ENCODE peak calls at places on chromosomes 7 and 10, in seven cellular contexts. K is right atrium auricular region, M is body of pancreas, X is lower lobe of right lung, A is ascending aorta, S is foreskin fibroblast, Q is Peyer's patch. D is an unnamed sample.

GRCh38 chr7:81499262-81500116 is 270.4 kb downstream of the HGF start:
- DNase-seq in M (peak), A (no peak), K (no peak), X (no peak), Q (no peak), S (peak), D (peak)

GRCh38 chr10:64658528-64658927 is 1137.3 kb downstream of the REEP3 start:
- DNase-seq in K (no peak), A (no peak), Q (no peak), X (no peak), M (no peak), S (no peak), D (no peak)

GRCh38 chr10:30762620-30763019 is 133.1 kb upstream of the LYZL2 start:
- DNase-seq in K (no peak), S (no peak), X (no peak), Q (no peak), M (no peak), A (no peak), D (no peak)

GRCh38 chr7:135946289-135947055 is 30.7 kb downstream of the MTPN start:
- DNase-seq in A (no peak), Q (no peak), S (no peak), K (no peak), M (no peak), X (no peak), D (no peak)

GRCh38 chr7:16051561-16052280 is 365.2 kb upstream of the MEOX2 start:
- DNase-seq in X (no peak), K (no peak), M (no peak), A (no peak), S (peak), Q (no peak), D (no peak)

GRCh38 chr10:130371686-130372085 is 235.5 kb downstream of the GLRX3 start:
- DNase-seq in A (no peak), X (no peak), M (no peak), S (no peak), Q (no peak), K (no peak), D (no peak)

GRCh38 chr7:128124786-128125185 is 93.5 kb upstream of the LRRC4 start:
- DNase-seq in S (no peak), A (no peak), X (no peak), M (no peak), Q (no peak), K (no peak), D (no peak)

GRCh38 chr7:142542938-142543337 is 206.3 kb upstream of the PRSS1 start:
- DNase-seq in M (no peak), A (no peak), K (no peak), Q (no peak), X (no peak), S (peak), D (no peak)

GRCh38 chr10:105952153-105952552 is 1212.4 kb downstream of the SORCS1 start:
- DNase-seq in Q (no peak), S (peak), X (peak), A (no peak), M (peak), K (no peak), D (no peak)

GRCh38 chr7:24502135-24502488 is 71.1 kb upstream of the PALS2 start:
- DNase-seq in K (no peak), Q (no peak), A (no peak), S (peak), X (no peak), M (no peak), D (no peak)

GRCh38 chr10:12690525-12691139 is 310.9 kb downstream of the CCDC3 start:
- DNase-seq in A (no peak), X (no peak), Q (no peak), K (no peak), M (no peak), S (no peak), D (no peak)

GRCh38 chr7:69597278-69598076 is 798 bp upstream of the AUTS2 start:
- DNase-seq in X (peak), K (peak), Q (peak), A (no peak), M (peak), S (peak), D (no peak)

GRCh38 chr10:34816067-34817002 is 1.2 kb upstream of the PARD3 start:
- DNase-seq in Q (no peak), X (no peak), A (no peak), M (no peak), K (no peak), S (peak), D (no peak)

GRCh38 chr10:60123668-60124067 is 217.3 kb upstream of the CCDC6 start:
- DNase-seq in S (peak), Q (no peak), A (no peak), X (no peak), M (no peak), K (no peak), D (no peak)
- H3K4me3 ChIP-seq in S (no peak), Q (no peak), A (no peak), X (no peak), M (no peak), K (no peak), D (no peak)

GRCh38 chr10:92142512-92142911 is 148.4 kb downstream of the CPEB3 start:
- DNase-seq in K (no peak), S (no peak), M (no peak), A (no peak), X (no peak), Q (no peak), D (no peak)
- TF ChIP-seq CTCF in K (no peak), S (no peak), M (no peak), A (no peak), X (no peak), Q (no peak), D (no peak)

GRCh38 chr7:2062648-2063047 is 170.1 kb downstream of the MAD1L1 start:
- DNase-seq in S (no peak), K (no peak), X (no peak), Q (no peak), M (no peak), A (no peak), D (no peak)

GRCh38 chr7:2055956-2056355 is 176.8 kb downstream of the MAD1L1 start:
- DNase-seq in M (no peak), A (no peak), K (no peak), X (no peak), S (no peak), Q (no peak), D (no peak)

GRCh38 chr7:2060701-2061100 is 172.0 kb downstream of the MAD1L1 start:
- DNase-seq in A (no peak), S (no peak), M (no peak), K (no peak), Q (no peak), X (no peak), D (no peak)

GRCh38 chr7:2063562-2064360 is 169.0 kb downstream of the MAD1L1 start:
- DNase-seq in Q (no peak), K (no peak), M (no peak), X (peak), S (peak), A (no peak), D (no peak)

GRCh38 chr7:2059964-2060700 is 172.6 kb downstream of the MAD1L1 start:
- DNase-seq in K (no peak), M (no peak), S (no peak), A (no peak), Q (no peak), X (no peak), D (no peak)
- H3K4me3 ChIP-seq in K (no peak), M (no peak), S (no peak), A (no peak), Q (no peak), X (no peak), D (no peak)

DNA sequence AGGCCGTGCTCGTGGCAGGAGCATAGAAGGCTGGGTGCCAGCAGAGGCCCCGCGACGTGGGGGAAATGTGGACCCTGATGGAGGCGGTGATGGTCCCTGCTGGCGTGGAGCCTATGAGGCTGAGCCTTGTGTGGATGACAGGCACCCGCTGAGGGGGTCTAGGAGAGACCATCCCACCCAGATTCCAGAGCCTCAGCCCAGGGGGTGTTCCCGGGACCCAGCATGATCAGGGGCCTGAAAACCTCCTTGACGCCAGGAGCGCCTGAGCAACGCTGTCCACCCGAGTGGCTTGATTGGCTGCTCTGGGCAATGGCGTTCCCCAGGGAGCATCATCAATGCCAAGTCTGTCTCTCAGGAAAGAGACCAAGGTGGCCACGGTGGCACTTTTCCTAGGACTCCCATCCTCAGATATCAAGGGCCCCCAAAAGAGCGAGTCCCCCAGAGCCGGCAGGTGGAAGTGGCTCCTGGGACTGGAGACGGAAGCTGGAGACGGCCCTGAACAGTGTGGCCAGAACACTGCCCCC is 61.1 kb downstream of the PWWP2B start:
- DNase-seq in S (no peak), K (no peak), X (no peak), A (no peak), Q (no peak), M (no peak), D (no peak)
- TF ChIP-seq CTCF in S (no peak), K (no peak), X (no peak), A (no peak), Q (no peak), M (no peak), D (no peak)

DNA sequence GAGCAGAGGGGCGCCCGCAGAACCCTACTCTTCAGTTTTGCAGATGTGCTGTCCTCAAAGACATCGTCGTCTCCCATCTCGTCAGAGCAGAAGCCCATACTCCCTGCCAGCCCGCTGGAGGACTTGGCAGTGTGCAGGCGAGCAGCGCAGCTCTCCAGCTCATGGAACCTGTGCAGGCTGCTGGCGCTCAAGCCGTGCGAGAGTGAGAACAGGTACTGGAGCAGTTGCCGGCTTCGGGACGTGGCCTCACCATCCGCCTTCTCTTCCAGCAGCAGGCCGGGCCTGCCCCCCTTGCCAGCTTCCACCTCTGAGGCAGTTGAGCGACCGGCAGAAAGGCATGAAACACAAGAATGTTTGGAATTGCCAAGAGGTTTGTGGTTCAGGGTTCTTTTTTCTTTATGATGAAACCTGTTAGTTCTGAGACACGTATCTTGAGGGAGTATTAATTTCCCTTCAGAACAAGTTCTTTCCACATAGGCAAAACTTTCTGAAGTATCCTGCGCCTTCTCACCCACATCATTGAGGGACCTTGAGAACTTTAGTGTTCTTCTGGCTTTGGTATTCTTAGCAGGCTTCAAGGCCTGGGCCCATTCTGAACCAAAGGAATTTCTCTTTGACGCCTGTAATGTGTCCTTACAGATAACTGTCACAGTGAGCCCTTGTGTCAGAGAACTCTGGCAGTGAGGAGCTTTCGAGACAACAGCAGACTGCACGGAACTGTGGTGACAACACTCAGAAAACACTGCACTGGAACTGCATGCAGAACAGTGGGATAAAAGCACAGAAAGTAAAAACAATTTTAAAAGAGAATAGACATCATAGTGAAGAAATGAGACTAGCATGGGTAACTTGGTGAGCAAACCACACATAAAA is 89.5 kb downstream of the ALOX5 start:
- DNase-seq in A (no peak), K (no peak), M (no peak), Q (no peak), S (no peak), X (peak), D (no peak)
- H3K4me3 ChIP-seq in A (no peak), K (no peak), M (no peak), Q (no peak), S (no peak), X (no peak), D (no peak)

GRCh38 chr10:11411926-11412545 is 199.4 kb downstream of the USP6NL start:
- DNase-seq in M (no peak), K (no peak), Q (no peak), A (no peak), S (no peak), X (no peak), D (no peak)
- TF ChIP-seq CTCF in M (no peak), K (no peak), Q (no peak), A (no peak), S (no peak), X (no peak), D (no peak)

DNA sequence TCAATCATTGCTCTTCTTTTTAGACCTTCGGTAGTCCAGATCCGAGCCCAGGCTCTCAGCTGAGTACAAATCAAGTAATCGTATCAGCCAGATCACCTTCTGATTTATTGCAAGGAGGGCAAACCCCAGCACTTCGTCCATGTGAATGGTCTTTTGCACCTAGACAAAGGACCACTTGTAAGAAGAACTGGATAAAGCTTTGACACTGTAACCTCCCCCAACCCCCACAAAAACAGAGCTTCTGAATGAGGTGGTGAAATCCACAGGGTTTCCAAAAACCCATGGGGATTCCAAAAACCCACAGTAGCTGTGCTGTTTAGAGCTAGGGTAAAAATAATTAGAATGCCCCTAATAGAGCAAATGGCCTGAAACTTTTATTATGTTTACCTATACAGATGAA is 148.8 kb upstream of the ODAD2 start:
- DNase-seq in X (no peak), A (no peak), K (no peak), Q (no peak), M (no peak), S (no peak), D (no peak)
- H3K4me3 ChIP-seq in X (no peak), A (no peak), K (no peak), Q (no peak), M (no peak), S (no peak), D (no peak)

GRCh38 chr7:76220185-76221057 is 18.7 kb downstream of the SRRM3 start:
- DNase-seq in X (no peak), A (no peak), Q (no peak), K (no peak), S (peak), M (peak), D (no peak)
- TF ChIP-seq CTCF in X (no peak), A (no peak), Q (no peak), K (no peak), S (no peak), M (no peak), D (no peak)

GRCh38 chr7:19772858-19773337 is 519 bp downstream of the TMEM196 start:
- DNase-seq in X (no peak), M (peak), K (no peak), A (no peak), Q (no peak), S (peak), D (no peak)

GRCh38 chr7:19776981-19777380 is 3.6 kb upstream of the TMEM196 start:
- DNase-seq in K (no peak), X (no peak), M (no peak), A (no peak), S (no peak), Q (no peak), D (no peak)

GRCh38 chr7:19772323-19772722 is 1.1 kb downstream of the TMEM196 start:
- DNase-seq in M (no peak), A (no peak), X (no peak), K (no peak), Q (no peak), S (no peak), D (no peak)

GRCh38 chr7:19773361-19773760 is at the start of gene TMEM196:
- DNase-seq in X (no peak), K (no peak), S (no peak), Q (no peak), M (no peak), A (no peak), D (no peak)
- H3K4me3 ChIP-seq in X (no peak), K (no peak), S (no peak), Q (no peak), M (no peak), A (peak), D (no peak)

DNA sequence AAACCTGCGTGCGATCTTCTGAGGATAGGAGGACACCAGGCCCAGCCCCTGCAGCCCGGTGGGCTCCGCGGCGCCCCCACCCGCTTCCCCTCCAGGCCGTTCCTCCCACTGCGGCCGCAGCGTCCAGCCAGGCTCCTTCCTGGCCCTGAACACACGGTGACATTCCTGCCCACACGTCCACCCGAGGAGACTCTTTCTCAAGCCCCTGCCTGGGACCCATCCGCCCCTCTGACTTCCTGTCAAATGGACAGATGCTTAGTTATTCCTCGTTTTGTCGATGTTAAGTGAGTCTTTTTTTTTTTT is 32.4 kb upstream of the RNF32 start:
- DNase-seq in Q (no peak), A (no peak), K (no peak), M (no peak), X (no peak), S (no peak), D (no peak)
- TF ChIP-seq CTCF in Q (no peak), A (no peak), K (no peak), M (no peak), X (no peak), S (no peak), D (no peak)

D was measured in AG04449.